ENCODE peak calls at places on chromosomes 16 and 17, in seven cellular contexts. F is choroid plexus epithelial cell, J is mucosa of descending colon, Y is astrocyte of the spinal cord, G is astrocyte of the cerebellum, L is BJ, A is progenitor cell of endocrine pancreas. D is an unnamed sample.

GRCh38 chr17:57541472-57542394 is 203.4 kb downstream of the CCDC182 start:
- DNase-seq in F (peak), J (no peak), Y (peak), G (peak), L (no peak), A (no peak), D (no peak)

GRCh38 chr17:56708670-56709410 is 115.3 kb downstream of the NOG start:
- DNase-seq in F (no peak), J (no peak), Y (no peak), G (no peak), L (no peak), A (no peak), D (no peak)

GRCh38 chr16:54453863-54454262 is 167.3 kb upstream of the IRX3 start:
- DNase-seq in F (no peak), J (no peak), Y (no peak), G (no peak), L (no peak), A (no peak), D (no peak)

GRCh38 chr16:88141580-88141979 is 190.3 kb downstream of the BANP start:
- DNase-seq in F (no peak), J (no peak), Y (no peak), G (no peak), L (no peak), A (no peak), D (no peak)

GRCh38 chr16:49277386-49277742 is 4.3 kb downstream of the CBLN1 start:
- DNase-seq in F (no peak), J (no peak), Y (no peak), G (no peak), L (no peak), A (no peak), D (no peak)

GRCh38 chr16:81350306-81350615 is 35.5 kb downstream of the GAN start:
- DNase-seq in F (peak), J (peak), Y (no peak), G (no peak), L (no peak), A (no peak), D (no peak)

GRCh38 chr16:30524575-30525571 is 1.5 kb downstream of the ZNF768 start:
- DNase-seq in F (no peak), J (no peak), Y (no peak), G (no peak), L (no peak), A (no peak), D (no peak)

GRCh38 chr17:28501421-28502284 is 4.5 kb upstream of the FOXN1 start:
- DNase-seq in F (no peak), J (peak), Y (no peak), G (no peak), L (no peak), A (no peak), D (no peak)

GRCh38 chr17:14205992-14206461 is 30.6 kb downstream of the CDRT15 start:
- DNase-seq in F (no peak), J (peak), Y (no peak), G (no peak), L (no peak), A (no peak), D (no peak)

GRCh38 chr17:74859439-74860228 is at the start of gene GRIN2C:
- DNase-seq in F (no peak), J (no peak), Y (no peak), G (no peak), L (no peak), A (no peak), D (peak)
- TF ChIP-seq CTCF in F (no peak), J (no peak), Y (peak), G (peak), L (peak), A (peak), D (peak)

GRCh38 chr17:51833045-51833444 is 325.5 kb downstream of the CA10 start:
- DNase-seq in F (no peak), J (no peak), Y (no peak), G (no peak), L (no peak), A (no peak), D (no peak)
- TF ChIP-seq CTCF in F (no peak), J (no peak), Y (no peak), G (no peak), L (no peak), A (no peak), D (no peak)

DNA sequence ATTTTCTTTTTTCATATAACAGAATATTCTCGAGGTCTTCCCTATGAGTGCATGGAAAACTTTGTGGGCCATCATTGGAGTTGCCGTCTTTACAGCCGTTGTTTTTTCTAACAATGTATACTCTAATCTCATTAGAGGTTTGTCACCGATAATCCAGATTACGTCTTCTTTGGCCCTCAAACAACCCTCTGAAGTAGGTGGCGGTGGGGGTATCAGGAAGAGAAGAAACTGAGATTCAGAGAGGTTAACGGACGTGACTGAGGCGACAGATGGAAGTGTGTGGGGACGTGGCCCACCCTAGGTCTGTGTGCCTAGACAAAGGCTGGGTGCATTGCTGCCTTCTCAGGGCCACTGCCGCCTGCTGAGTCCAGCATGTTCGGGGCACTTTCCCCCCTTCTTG is 63.7 kb downstream of the RPTOR start:
- DNase-seq in F (no peak), J (no peak), Y (no peak), G (no peak), L (no peak), A (no peak), D (no peak)
- TF ChIP-seq CTCF in F (no peak), J (no peak), Y (no peak), G (no peak), L (no peak), A (no peak), D (no peak)

GRCh38 chr16:86520317-86521210 is 10.2 kb downstream of the FOXF1 start:
- DNase-seq in F (peak), J (no peak), Y (no peak), G (no peak), L (no peak), A (no peak), D (no peak)
- TF ChIP-seq CTCF in F (no peak), J (no peak), Y (no peak), G (no peak), L (no peak), A (no peak), D (peak)

DNA sequence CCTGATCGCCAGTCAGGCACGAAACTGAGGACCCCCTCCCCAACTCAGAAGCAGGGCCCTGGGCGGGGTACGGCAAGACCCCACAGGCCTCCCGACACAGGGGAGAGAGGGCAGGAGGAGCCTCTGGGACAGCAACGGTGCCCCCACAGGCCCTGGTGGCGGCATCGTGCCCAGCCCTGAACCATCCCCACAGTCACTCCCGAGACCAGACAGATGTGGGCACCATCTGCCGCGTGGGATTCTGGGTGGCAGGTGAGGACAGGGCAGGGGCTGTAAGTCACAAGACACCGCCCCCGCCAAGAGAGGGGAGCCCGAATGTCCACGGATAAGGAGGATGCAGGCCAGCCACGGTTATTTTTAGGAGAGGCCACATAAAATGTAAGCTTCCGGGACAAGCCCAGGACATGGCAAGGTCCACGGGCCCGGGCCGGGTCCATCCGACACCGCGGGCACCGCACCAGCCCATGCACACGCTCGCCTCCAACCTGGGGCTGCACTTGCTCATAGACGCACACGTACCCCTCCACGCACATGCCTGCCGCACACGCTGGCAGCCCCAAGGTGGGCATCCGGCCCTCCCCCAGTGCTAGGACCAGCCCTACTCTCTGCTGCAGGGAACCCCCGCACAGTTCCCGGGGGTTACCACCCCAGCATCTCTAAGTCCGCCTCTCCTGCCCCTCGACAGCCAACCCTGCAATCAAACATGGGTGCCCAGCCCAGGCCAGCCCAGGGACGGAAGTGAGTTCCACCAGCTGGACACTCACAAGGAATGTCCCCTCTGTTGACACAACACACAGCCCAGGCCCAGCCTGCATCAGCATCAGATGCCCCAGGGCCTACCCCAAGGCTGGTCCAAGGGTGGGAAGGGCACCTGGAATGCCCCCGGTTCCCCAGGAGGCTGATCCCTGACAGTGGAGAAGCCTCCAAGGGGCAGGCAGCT is 8.2 kb upstream of the PVALEF start:
- DNase-seq in F (no peak), J (no peak), Y (no peak), G (no peak), L (no peak), A (no peak), D (peak)
- TF ChIP-seq CTCF in F (no peak), J (no peak), Y (no peak), G (no peak), L (no peak), A (no peak), D (no peak)